ENCODE peak calls at places on chromosomes 12 and 14, in five cellular contexts. P, C, N, F and Y are unnamed samples.

GRCh38 chr14:78405071-78405856 is 235.1 kb downstream of the NRXN3 start:
- DNase-seq in N (no peak), C (no peak), P (no peak), F (no peak), Y (no peak)

GRCh38 chr14:50335389-50335788 is 23.3 kb downstream of the DMAC2L start:
- DNase-seq in N (no peak), F (no peak), C (peak), P (peak), Y (no peak)

GRCh38 chr12:12466157-12466556 is 96.5 kb downstream of the DUSP16 start:
- DNase-seq in P (no peak), F (no peak), N (peak), C (no peak), Y (no peak)

GRCh38 chr14:23610815-23611289 is 25.3 kb upstream of the DHRS2 start:
- DNase-seq in C (no peak), P (no peak), F (no peak), N (no peak), Y (no peak)

GRCh38 chr12:51721281-51721940 is 127.1 kb downstream of the FIGNL2 start:
- DNase-seq in N (peak), P (no peak), C (peak), F (no peak), Y (peak)

GRCh38 chr14:98501335-98501734 is 770.7 kb downstream of the BCL11B start:
- DNase-seq in C (no peak), F (no peak), N (no peak), P (no peak), Y (no peak)

GRCh38 chr14:96363751-96364336 is 518 bp downstream of the GSKIP start:
- DNase-seq in P (peak), C (peak), F (peak), N (peak), Y (peak)

GRCh38 chr12:25887367-25887766 is 71.1 kb upstream of the RASSF8 start:
- DNase-seq in F (no peak), C (no peak), N (no peak), P (no peak), Y (no peak)

GRCh38 chr14:103847954-103848719 is 762 bp upstream of the PPP1R13B start:
- DNase-seq in C (no peak), P (no peak), N (no peak), F (no peak), Y (peak)